ENCODE peak calls at places on chromosomes 16 and 17, in five cellular contexts. One of them, this sample, is unnamed.

GRCh38 chr17:50938821-50939541 is 72.8 kb upstream of the TOB1 start:
- DNase-seq in K562: no peak
- DNase-seq in HCT116: no peak
- DNase-seq in HepG2: no peak
- DNase-seq in GM12878: no peak
- DNase-seq in this sample: no peak

GRCh38 chr16:8736123-8736680 is 61.2 kb downstream of the TMEM186 start:
- DNase-seq in K562: no peak
- DNase-seq in HCT116: no peak
- DNase-seq in HepG2: no peak
- DNase-seq in GM12878: no peak
- DNase-seq in this sample: no peak

GRCh38 chr17:8940866-8941471 is 24.5 kb downstream of the PIK3R5 start:
- DNase-seq in K562: no peak
- DNase-seq in HCT116: no peak
- DNase-seq in HepG2: no peak
- DNase-seq in GM12878: no peak
- DNase-seq in this sample: no peak

GRCh38 chr16:87956169-87956770 is 5.0 kb downstream of the BANP start:
- DNase-seq in K562: peak
- DNase-seq in HCT116: no peak
- DNase-seq in HepG2: no peak
- DNase-seq in GM12878: peak
- DNase-seq in this sample: peak

GRCh38 chr16:3058173-3059030 is 7.0 kb upstream of the IL32 start:
- DNase-seq in K562: no peak
- DNase-seq in HCT116: peak
- DNase-seq in HepG2: peak
- DNase-seq in GM12878: no peak
- DNase-seq in this sample: no peak

GRCh38 chr17:75668489-75668888 is 1.4 kb downstream of the SAP30BP start:
- DNase-seq in K562: no peak
- DNase-seq in HCT116: no peak
- DNase-seq in HepG2: no peak
- DNase-seq in GM12878: no peak
- DNase-seq in this sample: no peak

GRCh38 chr17:7324438-7324779 is 4.7 kb downstream of the NEURL4 start:
- DNase-seq in K562: no peak
- DNase-seq in HCT116: no peak
- DNase-seq in HepG2: no peak
- DNase-seq in GM12878: no peak
- DNase-seq in this sample: no peak

GRCh38 chr16:62408760-62409159 is 372.5 kb upstream of the CDH8 start:
- DNase-seq in K562: no peak
- DNase-seq in HCT116: no peak
- DNase-seq in HepG2: no peak
- DNase-seq in GM12878: no peak
- DNase-seq in this sample: peak

GRCh38 chr17:40905370-40905769 is 20.3 kb upstream of the KRT20 start:
- DNase-seq in K562: no peak
- DNase-seq in HCT116: no peak
- DNase-seq in HepG2: no peak
- DNase-seq in GM12878: no peak
- DNase-seq in this sample: no peak

GRCh38 chr16:66894948-66895696 is 14.8 kb downstream of the PDP2 start:
- DNase-seq in K562: peak
- DNase-seq in HCT116: peak
- DNase-seq in HepG2: peak
- DNase-seq in GM12878: no peak
- DNase-seq in this sample: peak

GRCh38 chr16:18965555-18965954 is 18.2 kb upstream of the TMC7 start:
- DNase-seq in K562: no peak
- DNase-seq in HCT116: no peak
- DNase-seq in HepG2: no peak
- DNase-seq in GM12878: no peak
- DNase-seq in this sample: no peak

GRCh38 chr16:57938936-57939871 is 31.7 kb downstream of the CNGB1 start:
- DNase-seq in K562: no peak
- DNase-seq in HCT116: peak
- DNase-seq in HepG2: peak
- DNase-seq in GM12878: no peak
- DNase-seq in this sample: no peak

GRCh38 chr17:27554152-27554551 is 76.8 kb upstream of the LGALS9 start:
- DNase-seq in K562: no peak
- DNase-seq in HCT116: no peak
- DNase-seq in HepG2: peak
- DNase-seq in GM12878: no peak
- DNase-seq in this sample: no peak

GRCh38 chr16:86578499-86579267 is at the start of gene FOXL1:
- DNase-seq in K562: no peak
- DNase-seq in HCT116: no peak
- DNase-seq in HepG2: no peak
- DNase-seq in GM12878: no peak
- DNase-seq in this sample: no peak

GRCh38 chr16:21156767-21157467 is 1.6 kb upstream of the LDAF1 start:
- DNase-seq in K562: peak
- DNase-seq in HCT116: peak
- DNase-seq in HepG2: peak
- DNase-seq in GM12878: no peak
- DNase-seq in this sample: peak

GRCh38 chr17:3983945-3984484 is 19.8 kb upstream of the ATP2A3 start:
- DNase-seq in K562: no peak
- DNase-seq in HCT116: no peak
- DNase-seq in HepG2: no peak
- DNase-seq in GM12878: no peak
- DNase-seq in this sample: no peak

GRCh38 chr16:46715769-46716305 is 26.4 kb downstream of the ORC6 start:
- DNase-seq in K562: no peak
- DNase-seq in HCT116: no peak
- DNase-seq in HepG2: no peak
- DNase-seq in GM12878: no peak
- DNase-seq in this sample: no peak

GRCh38 chr17:4553669-4554068 is 1.5 kb downstream of the MYBBP1A start:
- DNase-seq in K562: no peak
- DNase-seq in HCT116: no peak
- DNase-seq in HepG2: no peak
- DNase-seq in GM12878: no peak
- DNase-seq in this sample: no peak

GRCh38 chr16:4313563-4314531 is 2.0 kb upstream of the GLIS2 start:
- DNase-seq in K562: peak
- DNase-seq in HCT116: peak
- DNase-seq in HepG2: peak
- DNase-seq in GM12878: no peak
- DNase-seq in this sample: no peak

GRCh38 chr17:39668141-39668924 is at the start of gene PNMT:
- DNase-seq in K562: peak
- DNase-seq in HCT116: no peak
- DNase-seq in HepG2: peak
- DNase-seq in GM12878: no peak
- DNase-seq in this sample: peak

GRCh38 chr17:16281351-16281750 is 64.3 kb downstream of the PIGL start:
- DNase-seq in K562: no peak
- DNase-seq in HCT116: no peak
- DNase-seq in HepG2: no peak
- DNase-seq in GM12878: no peak
- DNase-seq in this sample: no peak

GRCh38 chr16:20931066-20931465 is 30.5 kb downstream of the LYRM1 start:
- DNase-seq in K562: no peak
- DNase-seq in HCT116: no peak
- DNase-seq in HepG2: no peak
- DNase-seq in GM12878: no peak
- DNase-seq in this sample: peak

GRCh38 chr16:7303014-7303676 is 29.5 kb upstream of the RBFOX1 start:
- DNase-seq in K562: no peak
- DNase-seq in HCT116: no peak
- DNase-seq in HepG2: no peak
- DNase-seq in GM12878: no peak
- DNase-seq in this sample: no peak
- TF ChIP-seq JUND in K562: no peak
- TF ChIP-seq JUND in HCT116: no peak
- TF ChIP-seq JUND in HepG2: no peak
- TF ChIP-seq JUND in GM12878: no peak
- TF ChIP-seq JUND in this sample: no peak

GRCh38 chr16:65767125-65767524 is 599.4 kb upstream of the CDH5 start:
- DNase-seq in K562: peak
- DNase-seq in HCT116: no peak
- DNase-seq in HepG2: no peak
- DNase-seq in GM12878: no peak
- DNase-seq in this sample: no peak

GRCh38 chr16:65758620-65759019 is 607.9 kb upstream of the CDH5 start:
- DNase-seq in K562: no peak
- DNase-seq in HCT116: no peak
- DNase-seq in HepG2: no peak
- DNase-seq in GM12878: no peak
- DNase-seq in this sample: no peak

GRCh38 chr16:65769055-65769465 is 597.4 kb upstream of the CDH5 start:
- DNase-seq in K562: peak
- DNase-seq in HCT116: no peak
- DNase-seq in HepG2: no peak
- DNase-seq in GM12878: no peak
- DNase-seq in this sample: no peak

GRCh38 chr16:65760874-65761273 is 605.6 kb upstream of the CDH5 start:
- DNase-seq in K562: no peak
- DNase-seq in HCT116: no peak
- DNase-seq in HepG2: no peak
- DNase-seq in GM12878: no peak
- DNase-seq in this sample: no peak

DNA sequence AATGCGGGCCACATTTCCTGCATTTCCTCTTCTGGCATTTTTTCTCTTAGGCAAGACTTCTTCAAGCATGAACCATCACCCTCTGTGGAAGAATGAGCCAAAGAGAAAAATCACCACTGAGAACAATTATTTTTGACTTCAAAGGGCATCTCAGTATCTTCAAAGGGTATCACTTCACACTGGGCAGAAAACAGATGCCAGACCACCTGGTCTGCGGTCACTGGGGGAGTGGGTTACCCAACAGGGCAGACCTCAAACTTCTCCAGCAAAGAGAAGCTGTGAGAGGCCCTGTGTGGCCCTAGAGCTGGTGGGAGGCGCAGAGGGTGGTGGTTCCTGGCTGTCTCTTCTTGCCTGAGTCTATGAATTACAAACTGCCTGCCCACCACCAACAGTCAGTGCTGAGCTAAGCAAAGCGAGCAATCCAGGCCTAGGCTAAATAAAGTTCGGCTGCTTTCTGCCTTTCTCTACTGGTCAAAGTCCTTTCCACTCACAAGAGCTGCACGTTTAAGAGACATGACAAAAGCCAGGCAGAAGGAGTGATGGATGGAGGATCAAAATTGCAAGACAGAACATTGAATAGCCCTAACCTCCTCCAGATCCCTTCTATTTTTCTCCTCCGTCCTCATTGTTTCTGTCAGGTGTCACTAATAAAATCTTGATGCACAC is 602.7 kb upstream of the CDH5 start:
- DNase-seq in K562: no peak
- DNase-seq in HCT116: no peak
- DNase-seq in HepG2: no peak
- DNase-seq in GM12878: no peak
- DNase-seq in this sample: no peak
- TF ChIP-seq JUND in K562: no peak
- TF ChIP-seq JUND in HCT116: no peak
- TF ChIP-seq JUND in HepG2: no peak
- TF ChIP-seq JUND in GM12878: no peak
- TF ChIP-seq JUND in this sample: no peak

GRCh38 chr17:58158181-58158580 is 8.6 kb upstream of the OR4D2 start:
- DNase-seq in K562: no peak
- DNase-seq in HCT116: no peak
- DNase-seq in HepG2: no peak
- DNase-seq in GM12878: no peak
- DNase-seq in this sample: no peak

GRCh38 chr17:58148609-58149008 is 425 bp downstream of the OR4D1 start:
- DNase-seq in K562: no peak
- DNase-seq in HCT116: no peak
- DNase-seq in HepG2: no peak
- DNase-seq in GM12878: no peak
- DNase-seq in this sample: no peak

GRCh38 chr17:58156839-58157803 is 8.9 kb downstream of the OR4D1 start:
- DNase-seq in K562: peak
- DNase-seq in HCT116: no peak
- DNase-seq in HepG2: no peak
- DNase-seq in GM12878: no peak
- DNase-seq in this sample: no peak

GRCh38 chr17:58147930-58148434 is at the start of gene OR4D1:
- DNase-seq in K562: no peak
- DNase-seq in HCT116: no peak
- DNase-seq in HepG2: no peak
- DNase-seq in GM12878: no peak
- DNase-seq in this sample: no peak

DNA sequence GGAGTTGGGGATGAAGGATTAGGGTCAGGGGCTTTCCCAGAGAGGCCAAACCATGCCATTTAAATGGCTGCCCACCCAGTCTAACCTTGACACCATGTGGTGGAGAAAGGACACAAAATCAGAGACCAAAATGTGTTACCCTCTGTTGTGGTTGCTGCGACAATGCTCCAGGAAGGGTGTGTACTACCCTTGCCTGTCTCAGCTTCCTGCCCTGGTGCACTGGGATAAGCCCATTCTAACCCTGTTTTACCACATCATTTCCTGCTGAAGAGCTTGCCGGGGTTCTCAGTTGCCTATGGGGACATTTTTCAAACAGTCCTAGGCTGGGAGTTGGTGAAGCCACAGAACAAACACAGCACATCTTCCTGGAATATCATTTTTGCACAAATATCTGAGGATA is 4.9 kb downstream of the OR4D1 start:
- DNase-seq in K562: no peak
- DNase-seq in HCT116: no peak
- DNase-seq in HepG2: no peak
- DNase-seq in GM12878: no peak
- DNase-seq in this sample: no peak
- TF ChIP-seq JUND in K562: no peak
- TF ChIP-seq JUND in HCT116: no peak
- TF ChIP-seq JUND in HepG2: no peak
- TF ChIP-seq JUND in GM12878: no peak
- TF ChIP-seq JUND in this sample: no peak

DNA sequence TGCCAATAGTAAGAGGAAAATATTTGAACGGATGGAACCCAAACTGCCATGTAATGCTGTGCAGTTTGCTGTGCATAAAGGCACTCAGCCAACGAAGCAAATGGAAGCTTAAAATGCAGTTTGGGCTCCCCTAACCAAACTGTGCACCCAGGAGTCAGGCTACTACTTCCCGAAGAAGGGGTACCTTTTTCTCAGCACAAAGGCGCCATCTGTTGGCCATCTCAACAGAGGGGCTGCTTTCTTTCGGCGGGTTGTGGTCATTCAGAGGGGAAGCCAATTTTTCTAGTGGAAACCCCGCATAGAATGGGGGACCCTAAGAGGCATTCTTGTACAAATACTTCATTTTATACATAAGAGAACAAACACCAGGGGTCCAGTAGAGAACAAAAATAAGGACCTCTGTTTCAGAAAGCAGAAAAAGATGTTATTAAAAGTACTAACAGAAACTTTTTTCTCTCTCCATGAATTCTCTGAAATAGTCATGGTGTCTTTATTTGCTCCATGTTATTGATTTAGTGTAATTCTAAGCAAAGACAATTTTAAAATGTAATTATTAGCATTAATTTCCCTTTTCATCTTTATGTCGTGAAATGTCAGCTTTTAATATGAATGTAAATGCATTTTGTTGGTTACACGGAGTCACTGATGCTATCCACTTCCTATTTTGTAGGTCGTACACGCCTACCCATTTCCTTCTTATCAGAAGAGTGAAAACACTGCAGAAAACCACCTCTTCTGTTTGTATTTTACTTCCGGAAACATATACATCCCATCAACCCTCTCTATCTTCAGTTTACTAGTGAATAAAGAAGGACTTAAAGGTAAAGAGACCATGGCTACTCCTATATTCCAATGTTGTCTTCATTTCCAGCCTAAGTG is 453.3 kb downstream of the KCNJ2 start:
- DNase-seq in K562: peak
- DNase-seq in HCT116: peak
- DNase-seq in HepG2: no peak
- DNase-seq in GM12878: no peak
- DNase-seq in this sample: peak
- TF ChIP-seq JUND in K562: no peak
- TF ChIP-seq JUND in HCT116: no peak
- TF ChIP-seq JUND in HepG2: no peak
- TF ChIP-seq JUND in GM12878: no peak
- TF ChIP-seq JUND in this sample: no peak

This sample was measured in T47D.